ENCODE peak calls at places on chromosome 6, in five cellular contexts. I is NT2/D1, K is BE2C, V is endodermal cell, X is K562. M is an unnamed sample.

GRCh38 chr6:116676021-116676420 is 5.0 kb upstream of the KPNA5 start:
- DNase-seq in V (no peak), K (no peak), X (no peak), I (no peak), M (no peak)

GRCh38 chr6:129844118-129844891 is 16.8 kb downstream of the TMEM244 start:
- DNase-seq in K (no peak), I (peak; percentile 50), V (peak; percentile 75), X (no peak), M (no peak)

GRCh38 chr6:149084026-149084425 is 233.5 kb upstream of the TAB2 start:
- DNase-seq in I (no peak), K (no peak), X (no peak), V (no peak), M (no peak)

GRCh38 chr6:56226946-56227879 is 20.2 kb downstream of the COL21A1 start:
- DNase-seq in V (no peak), X (no peak), I (no peak), K (no peak), M (no peak)

GRCh38 chr6:45021652-45022051 is 306.5 kb upstream of the RUNX2 start:
- DNase-seq in V (no peak), X (no peak), K (no peak), I (no peak), M (no peak)

GRCh38 chr6:26122402-26122792 is 35.2 kb downstream of the HFE start:
- DNase-seq in K (peak; percentile 24), I (peak; percentile 38), V (peak; percentile 79), X (no peak), M (peak; percentile 50)

GRCh38 chr6:111027219-111027618 is 45.4 kb downstream of the RPF2 start:
- DNase-seq in X (no peak), I (no peak), K (no peak), V (no peak), M (no peak)

GRCh38 chr6:52231411-52232127 is 12.7 kb downstream of the IL17F start:
- DNase-seq in V (no peak), X (no peak), K (no peak), I (no peak), M (no peak)

GRCh38 chr6:36364669-36365479 is 22.6 kb downstream of the ETV7 start:
- DNase-seq in K (no peak), X (no peak), I (no peak), V (peak; percentile 35), M (no peak)

GRCh38 chr6:118881440-118882313 is 12.3 kb upstream of the ASF1A start:
- DNase-seq in I (no peak), V (peak; percentile 60), X (no peak), K (no peak), M (no peak)

DNA sequence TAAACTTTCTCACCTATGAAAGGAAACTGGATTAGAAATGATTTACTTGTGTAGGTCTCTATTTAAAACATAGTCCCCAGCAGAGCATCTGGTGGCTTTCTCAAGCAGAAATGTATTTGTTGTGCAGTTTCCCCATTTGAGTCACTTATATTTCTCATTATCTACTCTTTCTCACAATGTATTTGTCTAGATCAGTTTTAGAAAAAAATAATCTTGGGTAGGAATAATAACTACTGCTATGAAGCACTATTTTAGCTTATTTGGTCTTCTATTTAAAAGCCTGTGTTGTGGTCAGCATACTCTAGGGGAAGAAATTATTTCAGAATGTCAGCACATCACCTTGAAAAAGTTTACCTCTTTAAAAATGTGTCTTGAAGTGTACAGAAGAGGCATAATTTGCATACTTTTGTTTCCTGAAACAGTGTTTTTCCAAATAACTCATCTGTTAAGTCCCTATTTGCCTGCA is 60.9 kb upstream of the PRL start:
- DNase-seq in V (no peak), X (no peak), K (no peak), I (no peak), M (no peak)
- H3K9me3 ChIP-seq in V (peaks cover 6% of the 10 kb centered on the region), X (no peaks in the 10 kb centered on the region), K (no peaks in the 10 kb centered on the region), I (no peaks in the 10 kb centered on the region), M (no peaks in the 10 kb centered on the region)

DNA sequence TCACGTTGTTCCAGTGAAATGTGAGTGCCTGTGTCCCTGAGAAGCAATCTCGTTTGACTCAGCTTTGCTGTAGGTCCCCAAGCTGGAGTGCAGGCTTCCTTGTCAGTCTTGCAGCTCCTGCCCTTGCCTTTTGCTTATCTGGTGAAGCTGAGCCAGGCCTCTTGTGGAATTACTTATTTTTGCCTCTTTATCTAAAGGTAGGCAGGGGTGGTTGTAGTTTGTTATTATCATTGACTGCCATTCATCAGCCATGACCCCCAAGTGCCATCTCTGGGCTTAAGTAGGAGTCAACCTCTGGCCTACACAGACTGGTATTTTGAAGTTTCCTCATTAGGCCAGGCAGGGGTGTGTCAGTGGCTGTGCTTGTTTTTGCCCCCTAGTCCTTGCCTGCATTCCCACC is 2.1 kb downstream of the TMEM14B start:
- DNase-seq in V (no peak), K (no peak), X (no peak), I (no peak), M (no peak)
- H3K36me3 ChIP-seq in V (peaks cover 44% of the 10 kb centered on the region), K (peaks cover 7% of the 10 kb centered on the region), X (peaks cover 52% of the 10 kb centered on the region), I (peaks cover 47% of the 10 kb centered on the region), M (peaks cover 43% of the 10 kb centered on the region)

GRCh38 chr6:30611856-30612194 is 5.2 kb downstream of the PPP1R10 start:
- DNase-seq in K (no peak), X (no peak), V (no peak), I (no peak), M (no peak)

GRCh38 chr6:30611150-30611855 is 5.7 kb downstream of the PPP1R10 start:
- DNase-seq in V (no peak), K (no peak), I (no peak), X (no peak), M (no peak)

GRCh38 chr6:30612687-30613248 is 4.3 kb downstream of the PPP1R10 start:
- DNase-seq in X (no peak), K (no peak), V (no peak), I (no peak), M (no peak)

GRCh38 chr6:30613251-30614043 is 3.6 kb downstream of the PPP1R10 start:
- DNase-seq in K (no peak), V (no peak), X (no peak), I (no peak), M (no peak)

DNA sequence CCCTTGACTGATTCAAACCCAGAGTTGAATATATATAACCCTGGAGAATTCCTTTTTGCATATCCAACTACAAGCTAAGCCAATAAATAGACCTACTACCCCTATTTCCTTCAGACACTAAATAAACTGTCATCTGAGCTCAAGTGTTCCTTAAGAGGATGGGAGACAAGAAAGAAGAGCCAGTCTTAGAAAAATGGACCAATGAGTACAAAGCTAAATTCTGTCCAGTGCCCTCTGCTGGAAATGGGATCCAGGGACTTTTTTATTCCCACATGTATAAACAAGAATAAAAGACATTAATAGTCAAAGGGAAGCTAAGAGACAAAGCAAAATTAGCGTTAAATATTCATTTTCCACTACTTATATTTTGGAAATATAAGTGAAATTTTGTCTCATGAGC is 4.8 kb downstream of the PPP1R10 start:
- DNase-seq in K (no peak), I (no peak), X (no peak), V (no peak), M (no peak)
- H3K4me1 ChIP-seq in K (peaks cover 4% of the 10 kb centered on the region), I (no peaks in the 10 kb centered on the region), X (peaks cover 21% of the 10 kb centered on the region), V (peaks cover 2% of the 10 kb centered on the region), M (peaks cover 27% of the 10 kb centered on the region)

GRCh38 chr6:96499781-96500180 is 21.8 kb upstream of the UFL1 start:
- DNase-seq in I (no peak), X (no peak), K (no peak), V (no peak), M (no peak)
- H3K9me3 ChIP-seq in I (no peaks in the 10 kb centered on the region), X (no peaks in the 10 kb centered on the region), K (no peaks in the 10 kb centered on the region), V (peaks cover 18% of the 10 kb centered on the region), M (no peaks in the 10 kb centered on the region)

GRCh38 chr6:139030211-139030530 is 1.6 kb downstream of the ABRACL start:
- DNase-seq in V (no peak), K (no peak), X (no peak), I (no peak), M (peak; percentile 22)

GRCh38 chr6:139028242-139028657 is 295 bp upstream of the ABRACL start:
- DNase-seq in X (no peak), K (no peak), V (no peak), I (peak; percentile 49), M (no peak)

GRCh38 chr6:139030539-139030938 is 2.0 kb downstream of the ABRACL start:
- DNase-seq in K (no peak), V (no peak), I (no peak), X (no peak), M (no peak)

GRCh38 chr6:139028658-139029469 is at the start of gene ABRACL:
- DNase-seq in X (peak; percentile 65), K (peak; percentile 34), V (peak; percentile 93), I (no peak), M (peak; percentile 82)

DNA sequence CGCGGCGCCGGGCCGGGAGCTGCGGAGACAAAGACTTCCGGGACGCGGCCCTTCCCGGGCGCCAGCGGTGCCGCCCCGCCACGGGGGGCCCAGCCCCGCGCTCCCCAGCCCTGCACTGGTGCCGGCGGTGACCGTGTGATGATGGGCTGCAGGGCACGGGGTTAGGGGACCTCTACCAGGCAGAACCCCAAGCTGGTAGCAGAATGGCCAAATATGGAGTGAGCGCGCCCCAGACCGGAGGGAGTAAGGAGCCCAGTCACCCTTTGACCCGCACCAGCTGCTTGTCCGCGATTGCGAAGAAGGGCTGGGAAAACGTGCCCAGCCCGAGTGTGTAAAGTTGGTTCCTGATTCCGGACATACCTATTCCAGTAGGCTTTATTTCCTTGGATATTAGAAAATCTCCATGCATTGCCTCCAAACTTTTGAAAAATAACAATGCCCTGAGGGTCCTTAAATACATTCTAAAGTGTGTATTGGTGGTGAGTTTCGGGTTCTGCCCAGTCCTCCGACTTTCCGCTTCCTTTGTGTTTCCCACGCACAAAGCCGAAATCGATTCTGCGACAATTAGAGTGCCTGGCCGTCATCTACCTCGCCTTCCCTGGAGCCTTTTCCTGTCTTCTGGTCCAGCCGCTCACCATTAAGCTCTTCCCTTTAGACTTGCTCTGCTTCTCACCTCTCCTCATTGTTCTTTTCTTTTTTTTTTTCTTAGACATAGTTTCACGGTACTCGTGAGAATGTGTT is 1.1 kb downstream of the ABRACL start:
- DNase-seq in K (no peak), I (no peak), X (peak; percentile 45), V (peak; percentile 75), M (peak; percentile 17)
- H3K36me3 ChIP-seq in K (no peaks in the 10 kb centered on the region), I (peaks cover 10% of the 10 kb centered on the region), X (no peaks in the 10 kb centered on the region), V (peaks cover 6% of the 10 kb centered on the region), M (no peaks in the 10 kb centered on the region)

DNA sequence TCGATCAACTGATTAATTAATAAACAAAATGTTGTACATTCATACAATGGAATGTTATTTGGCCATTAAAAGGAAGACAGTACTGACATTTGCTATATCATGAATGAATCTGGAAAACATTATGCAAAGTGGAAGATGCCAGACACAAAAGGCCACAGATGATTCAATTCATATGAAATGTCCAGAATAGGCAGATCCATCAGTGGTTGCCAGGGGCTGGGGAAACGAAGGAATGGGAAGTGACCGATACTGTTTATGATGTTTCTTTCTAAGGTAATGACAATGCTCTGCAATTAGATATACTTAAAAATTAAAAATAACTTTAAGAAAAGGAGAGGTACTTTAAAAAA is 37.2 kb downstream of the ELOVL5 start:
- DNase-seq in K (no peak), I (no peak), V (no peak), X (no peak), M (no peak)
- H3K4me1 ChIP-seq in K (peaks cover 6% of the 10 kb centered on the region), I (no peaks in the 10 kb centered on the region), V (peaks cover 2% of the 10 kb centered on the region), X (peaks cover 90% of the 10 kb centered on the region), M (peaks cover 44% of the 10 kb centered on the region)

DNA sequence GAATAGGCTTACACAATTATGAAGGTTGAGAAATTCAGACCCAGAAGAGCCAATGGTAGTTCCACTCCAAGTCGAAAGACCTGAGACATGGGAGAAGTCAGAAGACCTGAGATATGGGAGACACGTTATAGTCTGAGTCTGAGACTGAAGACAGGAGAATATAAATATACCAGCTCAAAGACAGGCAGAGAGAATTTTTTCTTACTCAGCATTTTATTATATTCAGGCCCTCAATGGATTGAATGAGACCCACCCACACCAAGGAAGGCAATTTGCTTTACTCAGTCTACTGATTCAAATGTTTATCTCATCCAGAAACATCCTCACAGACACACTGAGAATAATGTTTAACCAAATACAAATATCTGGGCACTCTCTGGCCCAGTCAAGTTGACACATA is 693.5 kb downstream of the HDGFL1 start:
- DNase-seq in V (no peak), K (no peak), X (no peak), I (no peak), M (no peak)
- H3K9me3 ChIP-seq in V (peaks cover 72% of the 10 kb centered on the region), K (peaks cover 4% of the 10 kb centered on the region), X (no peaks in the 10 kb centered on the region), I (peaks cover 13% of the 10 kb centered on the region), M (no peaks in the 10 kb centered on the region)

M was measured in HAP-1.